ENCODE peak calls at places on chromosomes 5 and 9, in eight cellular contexts. K is GM12891; A is effector CD8-positive, alpha-beta T cell; M is DMS153; J is NCI-H345; C is B cell; P is mucosa of gallbladder; V is HTR-8/SVneo. Z is an unnamed sample.

GRCh38 chr5:53179681-53180080 is 70.1 kb upstream of the MOCS2 start:
- DNase-seq in K (no peak), A (no peak), M (no peak), J (no peak), C (no peak), P (no peak), V (no peak), Z (no peak)

GRCh38 chr9:750264-750967 is 91.1 kb upstream of the DMRT1 start:
- DNase-seq in K (no peak), A (no peak), M (no peak), J (no peak), C (no peak), P (no peak), V (no peak), Z (no peak)

GRCh38 chr5:37198842-37199241 is 50.3 kb downstream of the CPLANE1 start:
- DNase-seq in K (no peak), A (no peak), M (no peak), J (no peak), C (no peak), P (no peak), V (no peak), Z (no peak)

GRCh38 chr5:108079754-108080153 is 302.1 kb downstream of the FBXL17 start:
- DNase-seq in K (no peak), A (no peak), M (no peak), J (no peak), C (no peak), P (no peak), V (no peak), Z (no peak)

GRCh38 chr5:16934123-16934522 is 2.0 kb downstream of the MYO10 start:
- DNase-seq in K (peak), A (no peak), M (no peak), J (peak), C (no peak), P (peak), V (peak), Z (peak)

GRCh38 chr5:110785356-110785755 is 46.5 kb downstream of the SLC25A46 start:
- DNase-seq in K (no peak), A (no peak), M (no peak), J (no peak), C (no peak), P (no peak), V (no peak), Z (no peak)

GRCh38 chr9:110217656-110218099 is 9.7 kb upstream of the C9orf152 start:
- DNase-seq in K (no peak), A (no peak), M (peak), J (peak), C (no peak), P (no peak), V (peak), Z (peak)

GRCh38 chr5:125409496-125410351 is 663.3 kb upstream of the ZNF608 start:
- DNase-seq in K (no peak), A (no peak), M (peak), J (peak), C (no peak), P (no peak), V (no peak), Z (peak)

GRCh38 chr5:116494784-116495480 is 79.7 kb downstream of the SEMA6A start:
- DNase-seq in K (no peak), A (no peak), M (peak), J (peak), C (no peak), P (no peak), V (no peak), Z (no peak)

GRCh38 chr5:89425062-89425461 is 542.1 kb upstream of the MEF2C start:
- DNase-seq in K (no peak), A (no peak), M (no peak), J (no peak), C (no peak), P (no peak), V (no peak), Z (no peak)

GRCh38 chr9:110047955-110048472 is 159.9 kb downstream of the C9orf152 start:
- DNase-seq in K (peak), A (no peak), M (no peak), J (peak), C (peak), P (no peak), V (no peak), Z (no peak)

GRCh38 chr9:85639675-85640186 is 102.0 kb downstream of the AGTPBP1 start:
- DNase-seq in K (no peak), A (no peak), M (no peak), J (no peak), C (no peak), P (no peak), V (no peak), Z (no peak)

GRCh38 chr5:123549256-123549904 is 37.4 kb downstream of the CSNK1G3 start:
- DNase-seq in K (no peak), A (peak), M (no peak), J (no peak), C (peak), P (no peak), V (no peak), Z (no peak)

Z was measured in SJCRH30.